ENCODE peak calls at places on chromosomes 16 and 17, in nine cellular contexts. E is GM23338, X is neural progenitor cell, V is SK-N-SH, S is OCI-LY7, D is HCT116, L is PC-3, C is GM23248, A is hepatocyte. N is an unnamed sample.
A peak's percentile ranks its signal among the peaks of the same experiment; 100 is the strongest.

GRCh38 chr16:21608647-21609328 is 9.4 kb downstream of the METTL9 start:
- DNase-seq in E (no peak), X (peak; percentile 36), V (no peak), S (no peak), D (no peak), L (no peak), C (peak; percentile 55), A (no peak), N (no peak)

GRCh38 chr16:75820672-75821071 is 94.4 kb upstream of the CPHXL start:
- DNase-seq in E (peak; percentile 6), X (no peak), V (no peak), S (no peak), D (no peak), L (peak; percentile 68), C (no peak), A (peak; percentile 10), N (no peak)

GRCh38 chr17:43669971-43670644 is 8.4 kb upstream of the MEOX1 start:
- DNase-seq in E (peak; percentile 55), X (no peak), V (no peak), S (no peak), D (no peak), L (peak; percentile 89), C (no peak), A (peak; percentile 61), N (peak; percentile 33)

GRCh38 chr17:17109231-17109630 is 67.0 kb downstream of the MPRIP start:
- DNase-seq in E (no peak), X (no peak), V (no peak), S (peak; percentile 21), D (no peak), L (no peak), C (no peak), A (no peak), N (no peak)

GRCh38 chr17:350706-351435 is 1.7 kb downstream of the RPH3AL start:
- DNase-seq in E (peak; percentile 38), X (no peak), V (peak; percentile 71), S (no peak), D (no peak), L (peak; percentile 77), C (peak; percentile 17), A (peak; percentile 69), N (no peak)

GRCh38 chr17:19579867-19580565 is 46.4 kb downstream of the SLC47A1 start:
- DNase-seq in E (peak; percentile 66), X (peak; percentile 23), V (peak; percentile 78), S (no peak), D (no peak), L (no peak), C (peak; percentile 60), A (no peak), N (no peak)

GRCh38 chr16:66344533-66345145 is 21.9 kb upstream of the CDH5 start:
- DNase-seq in E (peak; percentile 81), X (peak; percentile 73), V (no peak), S (peak; percentile 55), D (no peak), L (peak; percentile 55), C (peak; percentile 73), A (peak; percentile 74), N (peak; percentile 40)

GRCh38 chr16:88688013-88688778 is 1.9 kb upstream of the SNAI3 start:
- DNase-seq in E (no peak), X (peak; percentile 47), V (peak; percentile 59), S (no peak), D (no peak), L (no peak), C (no peak), A (peak; percentile 87), N (no peak)

GRCh38 chr17:82384730-82385429 is 13.3 kb downstream of the UTS2R start:
- DNase-seq in E (peak; percentile 63), X (no peak), V (peak; percentile 59), S (peak; percentile 31), D (no peak), L (peak; percentile 81), C (peak; percentile 79), A (no peak), N (peak; percentile 27)

GRCh38 chr16:11349599-11350276 is 4.5 kb downstream of the RMI2 start:
- DNase-seq in E (no peak), X (no peak), V (no peak), S (no peak), D (no peak), L (peak; percentile 75), C (peak; percentile 92), A (peak; percentile 37), N (no peak)

GRCh38 chr16:27890006-27890405 is 173.5 kb downstream of the GSG1L start:
- DNase-seq in E (no peak), X (no peak), V (no peak), S (no peak), D (no peak), L (no peak), C (no peak), A (no peak), N (no peak)

DNA sequence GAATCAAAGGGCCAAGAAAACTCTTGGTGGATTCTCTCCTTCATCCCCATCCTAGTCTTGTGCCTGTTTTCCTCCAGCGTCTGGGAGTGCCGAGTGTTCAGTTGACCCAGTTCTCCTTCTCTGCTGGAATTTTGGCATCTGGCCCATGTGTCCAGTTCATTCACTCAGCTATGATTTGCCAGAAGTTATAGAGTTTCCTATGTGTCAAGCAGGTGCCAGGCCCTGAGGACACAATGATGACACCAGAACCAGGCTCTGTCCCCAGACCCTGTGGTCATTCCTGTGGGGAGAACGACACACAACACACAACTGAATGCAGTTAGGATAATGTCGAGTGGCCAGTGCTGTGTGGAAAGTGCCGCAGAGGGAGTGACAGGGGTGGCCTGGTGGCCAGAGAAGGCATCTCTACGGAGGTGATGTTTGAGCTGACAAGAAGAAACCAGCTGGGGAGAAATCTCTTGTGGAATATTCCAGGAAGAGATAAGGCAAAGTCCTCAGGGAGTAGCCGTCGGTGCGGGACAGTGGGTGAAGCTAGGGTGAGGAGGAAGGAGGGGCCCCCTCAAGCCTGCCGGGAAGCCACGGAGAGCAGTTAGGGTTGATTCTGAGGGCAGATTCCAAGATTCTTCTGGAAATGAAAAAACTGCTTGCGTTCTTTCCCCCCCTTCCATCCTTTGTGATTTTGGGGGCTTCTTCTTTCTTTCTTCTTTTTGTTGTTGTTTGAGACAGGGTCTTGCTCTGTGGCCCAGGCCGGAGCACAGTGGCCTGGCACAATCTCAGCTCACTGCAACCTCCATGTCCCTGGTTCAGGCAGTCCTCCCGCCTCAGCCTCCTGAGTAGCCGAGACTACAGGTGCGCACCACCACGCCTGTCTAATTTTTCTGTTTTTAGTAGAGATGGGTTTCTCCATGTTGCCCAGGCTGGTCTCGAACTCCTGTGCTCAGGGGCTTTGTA is 35.8 kb upstream of the IL34 start:
- DNase-seq in E (no peak), X (no peak), V (no peak), S (no peak), D (no peak), L (no peak), C (no peak), A (peak; percentile 50), N (no peak)
- TF ChIP-seq EZH2phosphoT487 in E (no peak), X (no peak), V (no peak), S (no peak), D (no peak), L (no peak), C (no peak), A (no peak), N (no peak)

GRCh38 chr17:36993227-36993626 is 44.5 kb downstream of the AATF start:
- DNase-seq in E (no peak), X (no peak), V (peak; percentile 28), S (no peak), D (no peak), L (no peak), C (no peak), A (no peak), N (no peak)

GRCh38 chr17:36999475-36999874 is 50.7 kb downstream of the AATF start:
- DNase-seq in E (no peak), X (no peak), V (no peak), S (no peak), D (no peak), L (no peak), C (no peak), A (no peak), N (no peak)

GRCh38 chr17:36989173-36989572 is 40.4 kb downstream of the AATF start:
- DNase-seq in E (no peak), X (no peak), V (no peak), S (no peak), D (no peak), L (no peak), C (no peak), A (no peak), N (no peak)

GRCh38 chr17:36992701-36993100 is 43.9 kb downstream of the AATF start:
- DNase-seq in E (no peak), X (no peak), V (no peak), S (no peak), D (no peak), L (no peak), C (no peak), A (no peak), N (no peak)

DNA sequence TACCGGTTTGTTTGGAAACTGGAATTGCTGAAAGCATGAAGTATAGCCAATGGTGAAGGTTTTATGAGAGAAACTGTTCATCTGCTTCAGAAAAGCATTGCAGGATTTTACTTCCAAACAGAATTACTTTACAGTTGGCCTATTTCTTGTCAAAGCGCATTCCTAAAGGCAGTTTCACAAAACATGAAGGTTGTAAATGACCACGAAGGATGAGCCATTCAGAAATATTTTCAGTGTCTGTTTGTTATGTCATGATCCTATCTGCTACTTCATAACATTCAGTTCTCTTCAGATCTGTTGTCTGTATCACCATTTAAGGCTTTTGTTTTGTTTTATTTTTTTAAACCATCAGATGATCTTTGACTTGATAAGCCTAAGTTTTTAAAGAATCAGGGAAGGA is 45.7 kb downstream of the AATF start:
- DNase-seq in E (no peak), X (no peak), V (no peak), S (no peak), D (no peak), L (no peak), C (peak; percentile 65), A (no peak), N (no peak)
- TF ChIP-seq EZH2phosphoT487 in E (no peak), X (no peak), V (no peak), S (no peak), D (no peak), L (no peak), C (no peak), A (no peak), N (no peak)

DNA sequence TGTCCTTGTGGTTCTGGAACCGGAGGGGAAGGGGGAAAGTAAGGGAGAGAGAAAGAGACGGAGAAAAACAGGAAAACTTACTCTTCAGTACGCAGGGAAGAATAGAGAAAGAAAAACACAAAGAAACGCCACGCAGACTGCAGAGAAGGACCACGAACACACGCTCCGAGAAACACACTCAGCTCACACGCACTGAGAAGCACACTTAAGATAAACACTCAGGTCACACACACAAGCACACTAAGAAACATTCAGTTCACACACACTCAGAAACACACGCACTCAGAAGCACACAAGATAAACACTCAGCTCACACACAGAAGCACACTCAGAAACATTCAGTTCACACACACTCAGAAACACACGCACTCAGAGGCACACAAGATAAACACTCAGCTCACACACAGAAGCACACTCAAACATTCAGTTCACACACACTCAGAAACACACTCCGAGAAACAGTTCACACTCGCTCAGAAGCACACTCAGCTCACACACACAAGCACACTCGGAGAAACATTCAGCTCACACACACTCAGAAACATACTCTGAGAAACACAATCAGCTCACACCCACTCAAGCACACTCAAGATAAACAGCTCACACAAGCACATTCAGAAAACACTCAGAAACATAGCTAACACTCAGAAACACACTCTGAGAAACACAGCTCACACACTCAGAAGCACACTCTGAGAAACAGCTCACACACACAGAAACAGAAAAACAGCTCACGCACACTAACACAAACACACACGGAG is 754 bp downstream of the TMEM98 start:
- DNase-seq in E (no peak), X (no peak), V (no peak), S (no peak), D (no peak), L (no peak), C (peak; percentile 57), A (no peak), N (no peak)
- TF ChIP-seq EZH2phosphoT487 in E (no peak), X (no peak), V (no peak), S (no peak), D (no peak), L (no peak), C (no peak), A (no peak), N (no peak)

GRCh38 chr16:86498661-86499493 is 11.4 kb upstream of the FOXF1 start:
- DNase-seq in E (no peak), X (peak; percentile 56), V (no peak), S (no peak), D (no peak), L (no peak), C (no peak), A (no peak), N (no peak)
- TF ChIP-seq EZH2phosphoT487 in E (peak; percentile 95), X (peak; percentile 93), V (peak; percentile 59), S (no peak), D (no peak), L (peak; percentile 19), C (no peak), A (no peak), N (no peak)

N was measured in MM.1S.